ENCODE peak calls at places on chromosomes 2 and 18, in five cellular contexts. G, S, D, F and I are unnamed samples.

GRCh38 chr18:31325051-31325450 is 7.1 kb downstream of the DSG1 start:
- DNase-seq in G (no peak), S (no peak), D (no peak), F (no peak), I (no peak)

GRCh38 chr2:72924353-72925240 is 7.3 kb downstream of the EMX1 start:
- DNase-seq in G (no peak), S (no peak), D (no peak), F (no peak), I (peak; percentile 73)

GRCh38 chr18:28855524-28855923 is 678.6 kb upstream of the CDH2 start:
- DNase-seq in G (no peak), S (no peak), D (no peak), F (no peak), I (no peak)

GRCh38 chr2:241933175-241933911 is 63.8 kb downstream of the RTP5 start:
- DNase-seq in G (no peak), S (no peak), D (peak; percentile 58), F (peak; percentile 41), I (no peak)

GRCh38 chr2:176114120-176114929 is 2.3 kb upstream of the HOXD10 start:
- DNase-seq in G (no peak), S (no peak), D (no peak), F (no peak), I (no peak)

GRCh38 chr2:288002-288742 is at the start of gene ALKAL2:
- DNase-seq in G (no peak), S (peak; percentile 61), D (no peak), F (no peak), I (no peak)

GRCh38 chr2:240229005-240229404 is 88.5 kb upstream of the OTOS start:
- DNase-seq in G (no peak), S (no peak), D (no peak), F (no peak), I (no peak)

GRCh38 chr2:71360434-71360975 is 28.9 kb downstream of the ZNF638 start:
- DNase-seq in G (no peak), S (no peak), D (no peak), F (no peak), I (no peak)

GRCh38 chr2:152730591-152731333 is 12.3 kb downstream of the ARL6IP6 start:
- DNase-seq in G (peak; percentile 9), S (no peak), D (no peak), F (no peak), I (no peak)

GRCh38 chr2:192000196-192000990 is 153.5 kb upstream of the CAVIN2 start:
- DNase-seq in G (no peak), S (no peak), D (no peak), F (no peak), I (no peak)

GRCh38 chr18:45571714-45572113 is 43.6 kb upstream of the SLC14A2 start:
- DNase-seq in G (no peak), S (no peak), D (no peak), F (no peak), I (no peak)

DNA sequence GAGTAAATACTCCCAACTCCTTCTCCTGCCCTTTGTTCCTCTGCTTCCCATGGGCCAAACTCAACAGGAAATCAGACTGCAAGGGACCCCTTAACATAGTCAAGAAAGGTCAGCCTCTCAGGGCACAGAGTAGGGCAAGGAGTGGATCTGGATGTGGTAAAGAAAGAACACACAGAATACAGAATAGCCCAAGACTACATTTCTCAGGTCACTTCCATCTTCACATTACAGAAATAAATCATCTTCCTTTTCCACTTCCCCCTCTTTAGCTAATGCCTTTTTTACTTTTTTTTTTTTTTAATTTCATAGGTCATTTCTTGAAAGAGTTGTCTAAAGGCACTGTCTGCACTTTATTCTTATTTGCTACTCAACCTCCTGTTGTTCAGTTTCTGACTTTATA is 558.3 kb downstream of the TNS1 start:
- DNase-seq in G (no peak), S (no peak), D (no peak), F (no peak), I (no peak)
- TF ChIP-seq CTCF in G (no peak), S (no peak), D (no peak), F (no peak), I (no peak)

GRCh38 chr18:59885579-59886163 is 14.1 kb upstream of the PMAIP1 start:
- DNase-seq in G (peak; percentile 62), S (no peak), D (no peak), F (no peak), I (no peak)

GRCh38 chr18:59878644-59879043 is 21.2 kb upstream of the PMAIP1 start:
- DNase-seq in G (no peak), S (no peak), D (no peak), F (no peak), I (no peak)

GRCh38 chr18:59884331-59884730 is 15.5 kb upstream of the PMAIP1 start:
- DNase-seq in G (no peak), S (no peak), D (no peak), F (no peak), I (no peak)

GRCh38 chr18:59877366-59877765 is 22.4 kb upstream of the PMAIP1 start:
- DNase-seq in G (no peak), S (no peak), D (no peak), F (no peak), I (no peak)

GRCh38 chr18:59881728-59882685 is 17.8 kb upstream of the PMAIP1 start:
- DNase-seq in G (no peak), S (no peak), D (no peak), F (no peak), I (no peak)
- H3K27ac ChIP-seq in G (no peak overlapping the region), S (no peak overlapping the region), D (no peak overlapping the region), F (peak overlapping the region; percentile 24), I (no peak overlapping the region)

GRCh38 chr2:160028431-160029269 is 33.8 kb downstream of the PLA2R1 start:
- DNase-seq in G (no peak), S (no peak), D (no peak), F (no peak), I (no peak)
- H3K4me3 ChIP-seq in G (no peak overlapping the region), S (no peak overlapping the region), D (no peak overlapping the region), F (no peak overlapping the region), I (no peak overlapping the region)

GRCh38 chr2:203097735-203098134 is 83.1 kb downstream of the NBEAL1 start:
- DNase-seq in G (no peak), S (no peak), D (no peak), F (no peak), I (no peak)
- TF ChIP-seq CTCF in G (peak; percentile 40), S (peak; percentile 19), D (no peak), F (no peak), I (no peak)

DNA sequence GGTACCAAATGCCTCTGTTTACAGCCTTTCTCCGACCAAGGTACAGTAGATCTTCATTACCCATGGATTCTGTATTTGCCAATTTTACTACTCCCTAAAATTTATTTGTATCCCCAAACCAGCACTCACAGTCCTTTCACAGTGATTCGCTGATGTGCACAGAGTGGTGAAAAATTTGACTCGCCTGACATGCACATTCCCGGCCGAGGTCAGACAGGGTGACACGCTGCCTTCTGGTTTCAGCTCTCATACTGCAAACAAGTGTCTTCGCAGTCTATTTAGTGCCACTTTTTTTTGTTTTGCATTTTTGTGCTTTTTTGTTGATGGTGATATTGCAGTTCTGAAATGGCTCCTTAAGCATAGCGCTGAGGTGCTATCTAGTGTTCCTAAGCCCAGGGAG is 71.0 kb downstream of the MAPK4 start:
- DNase-seq in G (no peak), S (no peak), D (no peak), F (no peak), I (no peak)
- H3K27ac ChIP-seq in G (no peak overlapping the region), S (no peak overlapping the region), D (no peak overlapping the region), F (no peak overlapping the region), I (no peak overlapping the region)

DNA sequence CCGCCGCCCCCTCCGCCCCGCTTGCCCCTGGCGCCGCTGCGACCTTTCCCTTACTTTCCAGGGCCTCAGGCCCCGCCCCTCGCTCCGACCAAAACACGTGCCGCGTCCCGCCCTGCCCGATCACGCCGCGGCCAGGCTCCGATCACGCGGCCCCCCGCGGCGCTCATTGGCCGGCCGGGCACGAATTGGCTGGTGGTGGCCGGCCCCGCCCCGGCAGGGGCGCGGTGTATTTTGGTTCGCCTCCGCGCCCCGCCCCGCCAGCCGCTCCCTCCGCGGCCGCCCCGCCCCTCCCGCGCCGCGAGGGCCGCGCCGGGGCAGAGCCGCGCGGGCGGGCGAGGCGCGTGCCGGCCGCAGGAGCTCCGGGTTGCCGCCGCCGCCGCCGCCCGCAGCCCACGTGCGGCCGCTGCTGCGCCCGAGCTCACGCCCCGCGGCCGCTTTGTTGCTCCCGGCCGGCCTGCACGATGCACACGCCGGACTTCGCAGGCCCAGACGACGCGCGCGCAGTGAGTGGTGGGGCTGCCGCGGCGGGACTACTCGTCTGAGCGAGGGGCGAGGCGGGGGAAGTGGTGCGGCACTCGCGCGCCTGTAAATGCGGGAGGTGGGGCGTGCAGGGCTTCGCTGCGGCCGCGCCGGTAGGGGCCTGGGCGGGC is at the start of gene KLF11:
- DNase-seq in G (peak; percentile 88), S (peak; percentile 94), D (peak; percentile 92), F (peak; percentile 95), I (peak; percentile 95)
- H3K4me3 ChIP-seq in G (peak within 1 kb of the TSS; percentile 64), S (no peak within 1 kb of the TSS), D (peak within 1 kb of the TSS; percentile 72), F (peak within 1 kb of the TSS; percentile 81), I (peak within 1 kb of the TSS; percentile 57)

DNA sequence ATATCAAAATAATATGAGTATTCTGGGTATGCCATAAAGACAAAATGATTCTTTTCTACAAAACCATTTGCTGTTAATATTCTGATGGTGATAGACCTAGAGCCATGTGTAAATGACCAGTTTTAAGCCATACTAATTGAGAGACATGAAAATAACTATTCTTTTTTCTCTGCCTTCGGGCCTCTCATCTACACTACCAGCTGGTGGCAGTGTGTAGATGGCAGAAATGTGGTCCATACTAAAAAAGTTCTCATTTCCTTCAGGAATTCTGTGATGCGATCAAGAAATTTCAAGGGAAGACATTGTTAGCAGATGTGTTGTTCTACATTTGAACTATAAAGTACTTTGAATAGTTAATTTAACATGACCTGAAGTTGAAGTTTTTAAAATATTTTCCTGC is 485.2 kb downstream of the TRIB2 start:
- DNase-seq in G (no peak), S (no peak), D (no peak), F (no peak), I (no peak)
- TF ChIP-seq CTCF in G (peak; percentile 19), S (no peak), D (no peak), F (no peak), I (no peak)

DNA sequence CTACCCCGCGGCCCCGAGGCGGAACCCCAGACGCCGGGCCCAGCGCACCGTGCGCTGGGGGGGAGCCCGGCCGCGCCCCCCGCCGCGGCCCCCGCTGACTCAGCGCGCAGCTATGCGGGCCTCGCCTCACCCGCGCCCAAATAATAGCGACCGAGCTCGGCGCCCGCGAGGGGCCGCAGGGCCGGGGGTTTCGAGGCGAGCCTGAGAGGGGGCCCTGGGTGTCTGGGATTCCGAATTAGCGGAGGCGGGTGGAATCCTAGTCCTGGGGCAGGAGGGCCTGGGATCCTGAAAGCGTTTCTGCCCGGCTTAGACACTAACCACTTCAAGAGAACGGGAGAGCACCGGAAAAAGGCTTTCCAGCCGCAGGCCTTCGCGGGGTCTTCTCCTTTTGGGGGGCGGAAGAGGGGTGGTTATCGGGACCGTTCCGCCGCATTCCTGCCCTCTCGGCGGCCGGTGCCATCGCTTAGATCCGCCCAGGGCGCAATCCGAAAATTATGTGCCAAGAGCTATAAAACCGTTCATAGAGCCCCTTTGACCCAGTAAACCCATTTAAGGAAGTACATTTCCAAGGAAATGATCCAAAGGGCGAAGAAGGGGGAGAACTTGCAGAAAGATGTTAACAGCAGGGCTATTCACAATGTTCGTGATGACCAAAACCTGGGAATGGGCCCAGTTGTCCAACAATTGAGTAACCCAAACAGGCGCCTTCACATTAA is 678 bp upstream of the ROCK2 start:
- DNase-seq in G (peak; percentile 13), S (no peak), D (peak; percentile 62), F (peak; percentile 81), I (peak; percentile 81)
- H3K27ac ChIP-seq in G (no peak overlapping the region), S (peak overlapping the region; percentile 94), D (peak overlapping the region; percentile 99), F (peak overlapping the region; percentile 99), I (peak overlapping the region; percentile 98)